ENCODE peak calls at places on chromosomes 12 and 14, in four cellular contexts. One of them, this sample, is unnamed.

GRCh38 chr12:109757671-109758265 is 44.1 kb downstream of the FAM222A start:
- DNase-seq in AG04450: no peak
- DNase-seq in tibial nerve: no peak
- DNase-seq in GM12878: no peak
- DNase-seq in this sample: peak; percentile 10

GRCh38 chr12:19613051-19613535 is 173.8 kb downstream of the AEBP2 start:
- DNase-seq in AG04450: no peak
- DNase-seq in tibial nerve: no peak
- DNase-seq in GM12878: no peak
- DNase-seq in this sample: no peak

GRCh38 chr12:40099423-40099853 is 6.4 kb downstream of the SLC2A13 start:
- DNase-seq in AG04450: no peak
- DNase-seq in GM12878: no peak
- DNase-seq in tibial nerve: no peak
- DNase-seq in this sample: no peak

GRCh38 chr14:69288001-69288771 is 28.2 kb downstream of the GALNT16 start:
- DNase-seq in GM12878: no peak
- DNase-seq in tibial nerve: peak; percentile 43
- DNase-seq in AG04450: peak; percentile 15
- DNase-seq in this sample: no peak

GRCh38 chr12:91139264-91139663 is 28.0 kb upstream of the LUM start:
- DNase-seq in GM12878: no peak
- DNase-seq in tibial nerve: no peak
- DNase-seq in AG04450: no peak
- DNase-seq in this sample: no peak

GRCh38 chr12:46675736-46676135 is 150.1 kb downstream of the SLC38A4 start:
- DNase-seq in tibial nerve: no peak
- DNase-seq in GM12878: no peak
- DNase-seq in AG04450: no peak
- DNase-seq in this sample: no peak

GRCh38 chr12:2154050-2154449 is 101.3 kb downstream of the CACNA1C start:
- DNase-seq in AG04450: peak; percentile 50
- DNase-seq in tibial nerve: no peak
- DNase-seq in GM12878: no peak
- DNase-seq in this sample: no peak

GRCh38 chr14:21525571-21525970 is 575 bp downstream of the SALL2 start:
- DNase-seq in tibial nerve: no peak
- DNase-seq in AG04450: no peak
- DNase-seq in GM12878: no peak
- DNase-seq in this sample: no peak

GRCh38 chr12:93780115-93780641 is 103.0 kb downstream of the CRADD start:
- DNase-seq in AG04450: no peak
- DNase-seq in tibial nerve: no peak
- DNase-seq in GM12878: no peak
- DNase-seq in this sample: no peak

GRCh38 chr14:102923201-102923919 is 897 bp downstream of the AMN start:
- DNase-seq in GM12878: no peak
- DNase-seq in tibial nerve: no peak
- DNase-seq in AG04450: no peak
- DNase-seq in this sample: no peak

GRCh38 chr12:65594373-65594772 is 229.9 kb upstream of the HMGA2 start:
- DNase-seq in GM12878: no peak
- DNase-seq in AG04450: no peak
- DNase-seq in tibial nerve: no peak
- DNase-seq in this sample: no peak

GRCh38 chr12:62291888-62292760 is 31.9 kb downstream of the USP15 start:
- DNase-seq in AG04450: no peak
- DNase-seq in tibial nerve: no peak
- DNase-seq in GM12878: no peak
- DNase-seq in this sample: no peak

GRCh38 chr12:103817791-103818190 is 23.2 kb downstream of the NT5DC3 start:
- DNase-seq in AG04450: no peak
- DNase-seq in GM12878: no peak
- DNase-seq in tibial nerve: no peak
- DNase-seq in this sample: no peak

GRCh38 chr12:132711169-132711843 is 664 bp downstream of the PGAM5 start:
- DNase-seq in GM12878: no peak
- DNase-seq in AG04450: no peak
- DNase-seq in tibial nerve: no peak
- DNase-seq in this sample: no peak

GRCh38 chr14:55366271-55366670 is 45.4 kb downstream of the ATG14 start:
- DNase-seq in tibial nerve: no peak
- DNase-seq in AG04450: peak; percentile 43
- DNase-seq in GM12878: no peak
- DNase-seq in this sample: no peak

GRCh38 chr12:97312570-97313135 is 150.0 kb upstream of the RMST start:
- DNase-seq in AG04450: no peak
- DNase-seq in GM12878: no peak
- DNase-seq in tibial nerve: no peak
- DNase-seq in this sample: no peak

GRCh38 chr12:126899926-126900792 is 1366.8 kb upstream of the TMEM132C start:
- DNase-seq in tibial nerve: no peak
- DNase-seq in GM12878: no peak
- DNase-seq in AG04450: no peak
- DNase-seq in this sample: no peak

GRCh38 chr12:868722-869121 is 80.8 kb downstream of the RAD52 start:
- DNase-seq in GM12878: no peak
- DNase-seq in AG04450: no peak
- DNase-seq in tibial nerve: no peak
- DNase-seq in this sample: no peak

GRCh38 chr14:105858676-105859025 is 332.3 kb downstream of the TMEM121 start:
- DNase-seq in AG04450: no peak
- DNase-seq in GM12878: no peak
- DNase-seq in tibial nerve: no peak
- DNase-seq in this sample: no peak

GRCh38 chr12:98154850-98155249 is 360.5 kb upstream of the TMPO start:
- DNase-seq in tibial nerve: no peak
- DNase-seq in GM12878: no peak
- DNase-seq in AG04450: no peak
- DNase-seq in this sample: no peak

GRCh38 chr14:31677630-31678029 is 116.4 kb downstream of the NUBPL start:
- DNase-seq in GM12878: no peak
- DNase-seq in tibial nerve: no peak
- DNase-seq in AG04450: no peak
- DNase-seq in this sample: no peak

GRCh38 chr12:110930348-110931314 is 10.3 kb upstream of the MYL2 start:
- DNase-seq in tibial nerve: no peak
- DNase-seq in GM12878: no peak
- DNase-seq in AG04450: no peak
- DNase-seq in this sample: no peak

GRCh38 chr12:110929818-110930217 is 9.4 kb upstream of the MYL2 start:
- DNase-seq in GM12878: no peak
- DNase-seq in tibial nerve: no peak
- DNase-seq in AG04450: no peak
- DNase-seq in this sample: no peak

GRCh38 chr12:110931315-110931728 is 10.9 kb upstream of the MYL2 start:
- DNase-seq in GM12878: no peak
- DNase-seq in AG04450: no peak
- DNase-seq in tibial nerve: no peak
- DNase-seq in this sample: no peak

GRCh38 chr12:110927545-110927944 is 7.2 kb upstream of the MYL2 start:
- DNase-seq in tibial nerve: no peak
- DNase-seq in GM12878: no peak
- DNase-seq in AG04450: no peak
- DNase-seq in this sample: no peak

GRCh38 chr12:110928700-110929099 is 8.3 kb upstream of the MYL2 start:
- DNase-seq in AG04450: no peak
- DNase-seq in GM12878: no peak
- DNase-seq in tibial nerve: no peak
- DNase-seq in this sample: no peak
- H3K4me3 ChIP-seq in AG04450: no peak overlapping the region
- H3K4me3 ChIP-seq in GM12878: no peak overlapping the region
- H3K4me3 ChIP-seq in tibial nerve: no peak overlapping the region
- H3K4me3 ChIP-seq in this sample: no peak overlapping the region

GRCh38 chr14:37600880-37601741 is 5.7 kb downstream of the TTC6 start:
- DNase-seq in tibial nerve: no peak
- DNase-seq in GM12878: no peak
- DNase-seq in AG04450: no peak
- DNase-seq in this sample: no peak
- H3K27ac ChIP-seq in tibial nerve: no peak overlapping the region
- H3K27ac ChIP-seq in GM12878: no peak overlapping the region
- H3K27ac ChIP-seq in AG04450: no peak overlapping the region
- H3K27ac ChIP-seq in this sample: no peak overlapping the region

DNA sequence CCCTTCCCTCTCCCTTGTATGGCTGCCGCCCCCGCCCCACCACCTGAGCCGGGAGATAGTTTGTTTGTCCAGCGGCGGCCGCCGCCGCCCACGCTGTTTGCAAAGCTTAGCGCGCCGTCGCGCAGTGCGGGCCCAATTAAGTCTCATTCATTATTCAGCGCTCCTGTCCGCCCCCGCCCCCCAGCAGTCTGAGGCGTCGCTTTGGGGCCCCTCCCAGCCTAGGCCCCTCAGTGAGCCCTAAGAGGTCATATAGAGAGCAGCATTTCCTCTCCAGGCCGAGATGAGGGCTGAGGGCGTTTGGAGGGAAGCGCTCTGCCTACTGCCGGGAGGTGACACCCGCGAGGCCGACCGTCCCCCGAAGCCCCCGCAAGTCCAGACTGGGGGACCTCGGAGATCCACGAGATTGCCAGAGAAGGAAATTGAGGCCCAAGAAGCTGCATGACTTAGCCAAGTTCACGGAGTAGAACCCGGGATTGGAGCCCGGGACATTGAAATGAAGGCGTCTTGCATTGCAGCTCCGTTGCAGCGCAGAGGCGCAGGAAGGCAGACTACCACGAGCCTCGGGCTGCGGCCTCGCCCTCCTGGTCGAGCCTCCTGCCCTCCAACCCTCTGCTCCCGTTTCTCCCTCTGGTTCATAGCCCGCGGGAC is at the start of gene DNAJC22:
- DNase-seq in tibial nerve: no peak
- DNase-seq in AG04450: no peak
- DNase-seq in GM12878: no peak
- DNase-seq in this sample: no peak
- TF ChIP-seq CTCF in tibial nerve: no peak
- TF ChIP-seq CTCF in AG04450: no peak
- TF ChIP-seq CTCF in GM12878: no peak
- TF ChIP-seq CTCF in this sample: no peak

GRCh38 chr14:74611672-74612345 is at the start of gene LTBP2:
- DNase-seq in tibial nerve: no peak
- DNase-seq in GM12878: no peak
- DNase-seq in AG04450: no peak
- DNase-seq in this sample: no peak

GRCh38 chr14:74609721-74610120 is 2.3 kb downstream of the LTBP2 start:
- DNase-seq in tibial nerve: no peak
- DNase-seq in AG04450: no peak
- DNase-seq in GM12878: no peak
- DNase-seq in this sample: no peak

GRCh38 chr14:74612346-74613021 is 447 bp upstream of the LTBP2 start:
- DNase-seq in tibial nerve: peak; percentile 65
- DNase-seq in GM12878: no peak
- DNase-seq in AG04450: no peak
- DNase-seq in this sample: peak; percentile 48

GRCh38 chr14:74610199-74610865 is 1.7 kb downstream of the LTBP2 start:
- DNase-seq in GM12878: no peak
- DNase-seq in AG04450: no peak
- DNase-seq in tibial nerve: no peak
- DNase-seq in this sample: no peak

GRCh38 chr14:74610866-74611671 is 968 bp downstream of the LTBP2 start:
- DNase-seq in GM12878: no peak
- DNase-seq in AG04450: no peak
- DNase-seq in tibial nerve: no peak
- DNase-seq in this sample: no peak
- H3K4me3 ChIP-seq in GM12878: no peak overlapping the region
- H3K4me3 ChIP-seq in AG04450: peak overlapping the region; percentile 75
- H3K4me3 ChIP-seq in tibial nerve: peak overlapping the region; percentile 84
- H3K4me3 ChIP-seq in this sample: peak overlapping the region; percentile 52

GRCh38 chr14:93042968-93043940 is 72.5 kb downstream of the ITPK1 start:
- DNase-seq in tibial nerve: no peak
- DNase-seq in AG04450: no peak
- DNase-seq in GM12878: no peak
- DNase-seq in this sample: no peak

GRCh38 chr14:93041830-93042229 is 73.9 kb downstream of the ITPK1 start:
- DNase-seq in GM12878: no peak
- DNase-seq in AG04450: no peak
- DNase-seq in tibial nerve: no peak
- DNase-seq in this sample: no peak

GRCh38 chr14:93039649-93040315 is 75.9 kb downstream of the ITPK1 start:
- DNase-seq in AG04450: no peak
- DNase-seq in tibial nerve: no peak
- DNase-seq in GM12878: no peak
- DNase-seq in this sample: no peak

GRCh38 chr14:93040443-93040842 is 75.3 kb downstream of the ITPK1 start:
- DNase-seq in tibial nerve: no peak
- DNase-seq in AG04450: no peak
- DNase-seq in GM12878: no peak
- DNase-seq in this sample: no peak

GRCh38 chr14:93041002-93041401 is 74.7 kb downstream of the ITPK1 start:
- DNase-seq in AG04450: no peak
- DNase-seq in GM12878: no peak
- DNase-seq in tibial nerve: no peak
- DNase-seq in this sample: no peak
- H3K27ac ChIP-seq in AG04450: no peak overlapping the region
- H3K27ac ChIP-seq in GM12878: no peak overlapping the region
- H3K27ac ChIP-seq in tibial nerve: peak overlapping the region; percentile 95
- H3K27ac ChIP-seq in this sample: peak overlapping the region; percentile 96

GRCh38 chr14:38605193-38606114 is 349.6 kb upstream of the CLEC14A start:
- DNase-seq in GM12878: no peak
- DNase-seq in tibial nerve: no peak
- DNase-seq in AG04450: no peak
- DNase-seq in this sample: no peak
- TF ChIP-seq CTCF in GM12878: no peak
- TF ChIP-seq CTCF in tibial nerve: no peak
- TF ChIP-seq CTCF in AG04450: peak; percentile 1
- TF ChIP-seq CTCF in this sample: peak; percentile 10

GRCh38 chr12:80598004-80598606 is 109.3 kb upstream of the MYF6 start:
- DNase-seq in AG04450: peak; percentile 20
- DNase-seq in GM12878: no peak
- DNase-seq in tibial nerve: no peak
- DNase-seq in this sample: no peak

GRCh38 chr12:80607361-80608135 is 99.9 kb upstream of the MYF6 start:
- DNase-seq in tibial nerve: no peak
- DNase-seq in GM12878: no peak
- DNase-seq in AG04450: no peak
- DNase-seq in this sample: no peak

GRCh38 chr12:80596509-80596908 is 110.9 kb upstream of the MYF6 start:
- DNase-seq in GM12878: no peak
- DNase-seq in AG04450: no peak
- DNase-seq in tibial nerve: no peak
- DNase-seq in this sample: no peak

GRCh38 chr12:80602455-80602854 is 105.0 kb upstream of the MYF6 start:
- DNase-seq in GM12878: no peak
- DNase-seq in tibial nerve: no peak
- DNase-seq in AG04450: no peak
- DNase-seq in this sample: no peak
- H3K4me3 ChIP-seq in GM12878: no peak overlapping the region
- H3K4me3 ChIP-seq in tibial nerve: no peak overlapping the region
- H3K4me3 ChIP-seq in AG04450: no peak overlapping the region
- H3K4me3 ChIP-seq in this sample: no peak overlapping the region

This sample was measured in dorsolateral prefrontal cortex.